ENCODE peak calls at places on chromosomes 1 and 21, in seven cellular contexts. U, D, J, A, M, V and F are unnamed samples. For H3K27me3, the result is how much of the 10 kb centered on the place peaks cover.

GRCh38 chr1:174964261-174964984 is 35.3 kb upstream of the CACYBP start:
- DNase-seq in D (no peak), A (no peak), J (no peak), V (peak), U (no peak), M (no peak), F (no peak)

GRCh38 chr1:74180490-74180889 is 17.5 kb downstream of the LRRIQ3 start:
- DNase-seq in A (no peak), M (no peak), U (no peak), V (peak), D (no peak), J (no peak), F (peak)

GRCh38 chr1:2255420-2256369 is 27.6 kb downstream of the SKI start:
- DNase-seq in J (no peak), A (peak), V (no peak), M (no peak), U (no peak), D (no peak), F (no peak)

GRCh38 chr21:42012344-42012743 is 2.2 kb upstream of the ZBTB21 start:
- DNase-seq in D (no peak), M (peak), A (no peak), V (no peak), U (no peak), J (no peak), F (no peak)

GRCh38 chr1:100699744-100700143 is 19.8 kb upstream of the VCAM1 start:
- DNase-seq in A (no peak), M (no peak), D (no peak), U (no peak), J (no peak), V (no peak), F (no peak)

GRCh38 chr1:53511933-53512806 is 53.0 kb downstream of the DMRTB1 start:
- DNase-seq in M (no peak), V (no peak), A (no peak), D (peak), U (no peak), J (peak), F (no peak)

GRCh38 chr1:115112496-115113375 is 23.4 kb upstream of the TSPAN2 start:
- DNase-seq in D (no peak), V (peak), M (peak), J (no peak), A (no peak), U (peak), F (no peak)

GRCh38 chr1:175221548-175222175 is 29.1 kb upstream of the KIAA0040 start:
- DNase-seq in J (peak), D (peak), A (no peak), U (no peak), M (no peak), V (peak), F (peak)

GRCh38 chr1:75722966-75723365 is 1.5 kb upstream of the ACADM start:
- DNase-seq in V (no peak), M (no peak), U (no peak), A (no peak), J (no peak), D (no peak), F (no peak)

GRCh38 chr1:24705260-24706073 is 39.8 kb upstream of the CLIC4 start:
- DNase-seq in D (peak), A (peak), J (peak), M (peak), V (peak), U (peak), F (no peak)

GRCh38 chr1:199685369-199685768 is 342.1 kb upstream of the NR5A2 start:
- DNase-seq in V (peak), J (no peak), A (no peak), M (no peak), U (no peak), D (no peak), F (peak)

GRCh38 chr1:233323724-233324123 is 3.8 kb upstream of the MAP3K21 start:
- DNase-seq in J (no peak), D (no peak), U (no peak), V (no peak), A (no peak), M (no peak), F (no peak)

GRCh38 chr1:41891403-41891896 is 27.3 kb downstream of the HIVEP3 start:
- DNase-seq in A (peak), U (no peak), M (peak), J (no peak), D (no peak), V (no peak), F (no peak)

GRCh38 chr1:38500352-38500751 is 359.2 kb downstream of the RRAGC start:
- DNase-seq in D (no peak), J (no peak), M (no peak), A (no peak), U (no peak), V (no peak), F (no peak)

GRCh38 chr1:86971778-86972177 is 57.3 kb downstream of the HS2ST1 start:
- DNase-seq in U (no peak), D (no peak), V (no peak), A (no peak), M (no peak), J (no peak), F (no peak)

GRCh38 chr1:29688477-29689365 is 452.4 kb downstream of the PTPRU start:
- DNase-seq in A (no peak), V (peak), M (no peak), J (no peak), U (no peak), D (no peak), F (peak)

GRCh38 chr1:12544357-12544756 is 73.7 kb downstream of the DHRS3 start:
- DNase-seq in M (no peak), D (no peak), A (no peak), V (no peak), J (no peak), U (no peak), F (no peak)

GRCh38 chr1:87684194-87684593 is 355.5 kb downstream of the LMO4 start:
- DNase-seq in U (peak), J (no peak), A (no peak), D (no peak), V (peak), M (peak), F (no peak)

GRCh38 chr1:222914861-222915632 is 100.2 kb downstream of the DISP1 start:
- DNase-seq in M (no peak), V (no peak), D (no peak), J (no peak), U (no peak), A (no peak), F (no peak)

GRCh38 chr1:152623203-152623844 is 421 bp upstream of the LCE3A start:
- DNase-seq in V (no peak), U (peak), A (no peak), D (no peak), M (no peak), J (no peak), F (no peak)

GRCh38 chr1:9048551-9048950 is 20.9 kb downstream of the SLC2A5 start:
- DNase-seq in A (no peak), D (no peak), J (no peak), M (no peak), U (no peak), V (no peak), F (no peak)

GRCh38 chr1:98048234-98048633 is 127.4 kb upstream of the DPYD start:
- DNase-seq in U (peak), D (peak), V (peak), M (peak), J (peak), A (no peak), F (no peak)

GRCh38 chr1:108878678-108879077 is 1.9 kb downstream of the GPSM2 start:
- DNase-seq in A (no peak), M (no peak), U (no peak), J (no peak), D (no peak), V (no peak), F (no peak)

GRCh38 chr1:111801071-111801850 is 45.6 kb downstream of the DDX20 start:
- DNase-seq in A (no peak), D (no peak), J (peak), U (no peak), M (no peak), V (no peak), F (no peak)

GRCh38 chr1:177865807-177866206 is 104.1 kb downstream of the SEC16B start:
- DNase-seq in V (no peak), U (no peak), M (no peak), A (no peak), D (no peak), J (no peak), F (no peak)

GRCh38 chr1:202578565-202578964 is 131.7 kb downstream of the SYT2 start:
- DNase-seq in M (no peak), V (no peak), U (no peak), A (no peak), D (no peak), J (no peak), F (no peak)

DNA sequence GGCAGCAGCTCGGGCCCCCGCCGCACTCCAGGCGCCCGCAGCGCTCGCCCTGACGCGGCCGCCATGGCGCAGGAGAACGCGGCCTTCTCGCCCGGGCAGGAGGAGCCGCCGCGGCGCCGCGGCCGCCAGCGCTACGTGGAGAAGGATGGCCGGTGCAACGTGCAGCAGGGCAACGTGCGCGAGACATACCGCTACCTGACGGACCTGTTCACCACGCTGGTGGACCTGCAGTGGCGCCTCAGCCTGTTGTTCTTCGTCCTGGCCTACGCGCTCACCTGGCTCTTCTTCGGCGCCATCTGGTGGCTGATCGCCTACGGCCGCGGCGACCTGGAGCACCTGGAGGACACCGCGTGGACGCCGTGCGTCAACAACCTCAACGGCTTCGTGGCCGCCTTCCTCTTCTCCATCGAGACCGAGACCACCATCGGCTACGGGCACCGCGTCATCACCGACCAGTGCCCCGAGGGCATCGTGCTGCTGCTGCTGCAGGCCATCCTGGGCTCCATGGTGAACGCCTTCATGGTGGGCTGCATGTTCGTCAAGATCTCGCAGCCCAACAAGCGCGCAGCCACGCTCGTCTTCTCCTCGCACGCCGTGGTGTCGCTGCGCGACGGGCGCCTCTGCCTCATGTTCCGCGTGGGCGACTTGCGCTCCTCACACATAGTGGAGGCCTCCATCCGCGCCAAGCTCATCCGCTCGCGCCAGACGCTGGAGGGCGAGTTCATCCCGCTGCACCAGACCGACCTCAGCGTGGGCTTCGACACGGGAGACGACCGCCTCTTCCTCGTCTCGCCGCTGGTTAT is 2.8 kb downstream of the KCNJ9 start:
- DNase-seq in D (no peak), J (peak), M (peak), A (no peak), U (peak), V (peak), F (no peak)
- H3K4me3 ChIP-seq in D (peak), J (peak), M (peak), A (no peak), U (peak), V (no peak), F (peak)

DNA sequence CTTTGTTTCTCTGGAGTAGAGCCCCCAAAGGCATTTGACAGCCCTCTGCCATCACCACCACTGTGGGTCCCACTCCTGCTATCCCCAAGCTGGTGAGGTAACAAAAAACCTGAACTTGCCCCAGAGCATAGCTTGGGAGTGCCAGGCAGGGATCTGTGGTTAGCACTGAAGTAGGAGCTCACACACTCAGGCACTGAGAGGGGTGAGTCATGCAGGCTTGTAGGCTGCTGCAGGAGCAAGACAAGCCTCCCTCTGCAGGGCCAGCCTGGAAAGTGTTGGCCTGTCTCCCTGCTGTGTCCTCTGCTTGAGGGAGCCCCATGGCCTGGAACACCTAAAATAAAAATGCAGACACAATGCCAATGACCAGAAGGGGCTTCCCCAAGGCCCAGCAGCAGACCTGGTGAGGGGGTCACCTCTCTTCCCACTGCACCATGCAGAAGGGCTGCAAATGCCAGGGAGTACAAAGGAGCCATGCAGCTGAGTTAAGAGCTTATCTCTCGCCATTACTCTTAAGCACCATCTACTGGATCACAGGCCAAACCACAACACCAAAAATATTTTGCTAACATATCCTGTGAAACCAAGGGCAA is 108.9 kb upstream of the POGK start:
- DNase-seq in J (no peak), A (no peak), V (no peak), M (no peak), U (no peak), D (no peak), F (no peak)
- TF ChIP-seq CTCF in J (no peak), A (peak), V (no peak), M (no peak), U (no peak), D (no peak), F (no peak)

DNA sequence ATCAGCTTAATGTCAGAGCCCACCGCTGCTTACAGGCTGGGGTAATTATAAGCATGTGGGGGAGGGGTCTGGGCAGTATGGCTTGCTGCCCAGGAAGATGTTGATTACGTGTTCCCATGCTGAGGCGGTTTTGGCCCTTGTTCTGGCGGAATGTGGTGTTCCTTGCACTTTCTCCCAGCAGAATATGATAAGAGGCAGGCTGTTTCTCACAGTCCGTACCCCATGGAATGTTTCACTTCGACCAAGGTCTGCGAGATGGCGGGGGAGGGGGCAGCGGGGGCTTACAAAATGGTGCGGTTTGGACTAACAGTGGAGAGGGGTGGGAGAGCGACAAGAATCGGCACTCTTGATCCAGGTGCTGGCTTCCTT is 9.8 kb upstream of the HPCAL4 start:
- DNase-seq in M (no peak), U (peak), V (peak), A (no peak), J (peak), D (no peak), F (no peak)
- H3K27me3 ChIP-seq in M (under half), U (under half), V (under half), A (under half), J (under half), D (under half), F (under half)

GRCh38 chr1:18719786-18720436 is 89.3 kb downstream of the PAX7 start:
- DNase-seq in D (no peak), U (no peak), V (peak), M (no peak), A (no peak), J (no peak), F (no peak)

GRCh38 chr1:18714404-18715175 is 83.9 kb downstream of the PAX7 start:
- DNase-seq in M (no peak), U (no peak), A (no peak), D (no peak), J (no peak), V (no peak), F (no peak)

GRCh38 chr1:18716112-18716784 is 85.6 kb downstream of the PAX7 start:
- DNase-seq in D (no peak), V (no peak), U (no peak), M (no peak), A (no peak), J (no peak), F (no peak)

GRCh38 chr1:18721066-18721465 is 90.4 kb downstream of the PAX7 start:
- DNase-seq in U (no peak), M (no peak), V (no peak), D (no peak), A (no peak), J (no peak), F (no peak)

DNA sequence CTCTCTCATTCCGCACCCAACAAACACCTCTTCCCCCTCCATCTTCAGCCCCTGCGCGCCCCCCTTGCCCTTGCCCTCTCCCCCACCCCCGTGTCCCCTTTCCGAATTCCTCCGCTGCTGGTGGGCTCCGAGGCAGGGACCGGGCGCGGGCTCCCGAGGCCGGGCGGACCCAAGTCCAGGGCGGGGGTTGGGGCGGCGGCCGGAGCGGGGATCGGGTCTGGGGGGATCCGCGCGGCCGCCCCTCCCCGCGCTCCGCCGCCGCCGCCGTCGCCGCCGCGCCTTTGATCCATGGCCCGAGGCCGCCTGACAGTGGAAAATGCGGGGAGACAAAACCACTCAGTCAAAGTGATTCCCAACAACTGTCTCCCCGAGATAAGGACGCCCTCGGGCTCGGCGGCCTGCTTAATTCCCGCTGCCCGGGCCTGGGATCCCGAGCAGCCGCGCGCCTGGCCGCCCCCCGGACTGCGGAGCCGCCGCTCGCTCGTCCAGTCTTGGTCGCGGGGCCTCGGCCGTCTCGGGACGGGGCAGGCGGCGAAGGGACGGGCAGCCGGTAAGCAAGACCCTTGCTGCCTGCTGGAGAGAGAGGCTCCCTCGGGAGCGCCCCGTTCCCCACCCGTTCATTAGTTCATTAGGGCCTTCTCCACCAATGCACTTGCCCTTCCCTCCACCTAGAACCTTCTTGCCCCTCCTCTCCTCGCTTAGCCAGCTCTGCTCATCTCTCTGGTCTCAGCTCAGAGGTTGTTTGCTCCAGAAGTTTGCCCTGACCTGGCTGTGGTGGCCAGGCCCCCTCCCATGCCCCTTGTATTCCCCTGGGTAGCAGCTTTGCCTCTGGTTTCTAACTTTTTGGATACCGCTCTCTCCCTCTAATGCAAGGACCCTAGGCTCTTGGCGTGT is 86.4 kb downstream of the PAX7 start:
- DNase-seq in A (no peak), U (no peak), J (no peak), M (no peak), D (no peak), V (no peak), F (no peak)
- H3K4me3 ChIP-seq in A (no peak), U (no peak), J (peak), M (no peak), D (no peak), V (no peak), F (no peak)

GRCh38 chr1:155562581-155563376 is at the start of gene ASH1L:
- DNase-seq in A (peak), M (peak), V (peak), D (peak), J (peak), U (peak), F (peak)
- TF ChIP-seq CTCF in A (no peak), M (peak), V (no peak), D (no peak), J (no peak), U (peak), F (no peak)

GRCh38 chr21:45012661-45013270 is 61.6 kb upstream of the ADARB1 start:
- DNase-seq in D (no peak), V (peak), J (no peak), M (peak), U (no peak), A (no peak), F (no peak)
- H3K27me3 ChIP-seq in D (under half), V (under half), J (under half), M (half or more), U (under half), A (under half), F (under half)

GRCh38 chr1:33472349-33472980 is at the start of gene ZSCAN20:
- DNase-seq in A (peak), U (peak), V (peak), J (peak), D (peak), M (peak), F (peak)

GRCh38 chr1:33477451-33477850 is 5.0 kb downstream of the ZSCAN20 start:
- DNase-seq in J (no peak), M (no peak), D (no peak), U (no peak), A (no peak), V (no peak), F (no peak)

GRCh38 chr1:33471416-33471815 is 1.0 kb upstream of the ZSCAN20 start:
- DNase-seq in J (no peak), D (no peak), U (no peak), A (no peak), V (no peak), M (no peak), F (no peak)

GRCh38 chr1:33470495-33471012 is 1.9 kb upstream of the ZSCAN20 start:
- DNase-seq in J (peak), D (peak), M (peak), U (peak), A (no peak), V (peak), F (no peak)

DNA sequence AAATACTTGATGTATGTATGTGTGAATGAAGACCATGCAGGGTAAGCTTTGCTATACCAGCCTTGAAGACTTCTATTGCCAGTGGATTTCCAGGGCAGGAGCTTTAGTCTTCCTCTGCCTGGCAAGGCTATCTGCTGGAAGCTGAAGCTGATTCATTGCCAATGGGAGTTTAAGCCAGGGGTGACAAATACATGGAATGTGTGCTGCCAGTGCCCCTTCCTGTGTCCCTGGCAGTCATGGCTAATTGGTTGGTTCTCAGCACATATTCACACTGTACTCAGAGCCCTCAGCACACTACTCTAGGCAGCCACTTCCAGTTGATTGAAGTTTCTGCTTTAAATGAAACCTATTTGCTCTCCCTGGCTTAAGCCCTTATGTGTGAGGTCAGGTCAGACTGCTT is 1.5 kb downstream of the ZSCAN20 start:
- DNase-seq in M (no peak), D (no peak), A (no peak), U (no peak), V (no peak), J (no peak), F (no peak)
- H3K4me3 ChIP-seq in M (no peak), D (no peak), A (peak), U (no peak), V (no peak), J (peak), F (no peak)

GRCh38 chr1:52111492-52111891 is 30.4 kb upstream of the ZFYVE9 start:
- DNase-seq in A (no peak), D (no peak), V (no peak), M (no peak), U (no peak), J (no peak), F (no peak)
- TF ChIP-seq CTCF in A (no peak), D (no peak), V (no peak), M (no peak), U (no peak), J (no peak), F (no peak)